ENCODE peak calls at places on chromosome 6, in four cellular contexts. P, A, K and S are unnamed samples. For H3K4me1, the result is how much of the 10 kb centered on the place peaks cover.

GRCh38 chr6:75430631-75431345 is 62.8 kb downstream of the FILIP1 start:
- DNase-seq in A (no peak), K (no peak), P (no peak), S (no peak)

GRCh38 chr6:164315376-164315775 is 900.9 kb downstream of the QKI start:
- DNase-seq in P (no peak), K (no peak), A (no peak), S (no peak)

GRCh38 chr6:113856011-113856551 is 1.1 kb upstream of the MARCKS start:
- DNase-seq in K (peak), A (peak), P (peak), S (no peak)

GRCh38 chr6:133814797-133815196 is 74.1 kb upstream of the TCF21 start:
- DNase-seq in A (no peak), K (peak), P (no peak), S (no peak)

GRCh38 chr6:145071836-145072235 is 663.5 kb downstream of the EPM2A start:
- DNase-seq in K (peak), P (no peak), A (no peak), S (no peak)

GRCh38 chr6:166418691-166419143 is 36.0 kb upstream of the MPC1 start:
- DNase-seq in K (no peak), A (no peak), P (no peak), S (no peak)

GRCh38 chr6:155327326-155328073 is 13.2 kb upstream of the TFB1M start:
- DNase-seq in K (peak), A (peak), P (peak), S (peak)

GRCh38 chr6:136244061-136244616 is 6.0 kb downstream of the MTFR2 start:
- DNase-seq in K (peak), A (no peak), P (no peak), S (no peak)

GRCh38 chr6:111087106-111087835 is at the start of gene SLC16A10:
- DNase-seq in K (no peak), A (peak), P (peak), S (peak)

GRCh38 chr6:106766201-106766600 is 136.8 kb downstream of the QRSL1 start:
- DNase-seq in P (no peak), K (no peak), A (no peak), S (no peak)

GRCh38 chr6:2971420-2972218 is at the start of gene SERPINB6:
- DNase-seq in K (peak), A (peak), P (peak), S (peak)

GRCh38 chr6:91669154-91669903 is 1082.5 kb upstream of the MAP3K7 start:
- DNase-seq in P (no peak), A (no peak), K (no peak), S (no peak)

DNA sequence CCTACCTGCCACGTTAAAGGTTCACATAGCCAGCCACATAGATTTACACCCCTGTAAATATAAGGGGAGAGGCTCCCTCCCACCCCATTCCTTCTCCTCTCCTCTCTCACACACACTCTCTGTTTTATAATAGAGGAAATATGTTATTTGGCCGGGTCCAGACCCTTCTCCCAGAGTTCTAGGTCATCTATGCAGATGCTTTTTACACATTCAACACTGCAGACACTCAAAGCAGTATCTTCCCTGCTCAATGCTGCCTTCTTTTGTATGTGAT is 706 bp upstream of the DEK start:
- DNase-seq in P (no peak), K (no peak), A (no peak), S (no peak)
- H3K4me1 ChIP-seq in P (under half), K (under half), A (under half), S (under half)

DNA sequence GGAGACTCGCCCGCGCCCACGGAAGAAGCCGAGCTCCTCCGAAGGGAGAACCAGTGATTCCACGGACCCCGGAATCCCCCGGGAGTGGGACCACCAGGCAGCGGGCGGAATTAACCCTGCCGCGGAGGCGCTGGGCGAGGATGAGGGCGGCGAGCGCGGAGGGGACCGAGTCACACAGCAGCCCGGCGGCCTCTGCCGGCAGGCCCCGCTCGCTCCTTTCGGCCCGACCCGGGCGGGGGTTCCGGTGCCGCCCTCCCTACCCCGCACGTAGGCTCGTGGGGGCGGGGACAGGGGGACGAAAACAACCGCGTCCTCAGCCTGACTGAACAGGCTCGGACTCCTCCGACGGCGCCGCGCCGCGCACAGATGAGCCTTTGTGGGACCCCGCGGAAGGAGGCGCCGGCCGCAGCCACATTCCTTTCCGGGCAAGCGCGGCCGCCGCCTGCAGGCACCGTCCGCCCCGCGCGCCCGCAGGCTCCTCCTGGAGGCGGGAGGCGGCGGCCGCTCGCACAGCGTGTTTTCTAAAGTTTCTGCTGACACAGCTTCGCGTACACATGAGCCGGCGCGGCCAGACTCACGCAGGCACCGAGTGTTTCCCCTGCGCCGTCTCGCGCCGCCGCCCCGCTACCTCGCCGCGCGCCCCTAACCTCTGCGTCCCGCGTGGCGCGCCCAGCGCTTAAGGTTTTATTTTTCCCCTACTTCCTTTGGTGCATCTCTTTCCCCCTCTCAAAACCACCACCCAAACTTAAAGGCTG is 244.3 kb downstream of the ARID1B start:
- DNase-seq in P (peak), K (peak), A (peak), S (peak)
- TF ChIP-seq POLR2A in P (peak), K (peak), A (peak), S (peak)

DNA sequence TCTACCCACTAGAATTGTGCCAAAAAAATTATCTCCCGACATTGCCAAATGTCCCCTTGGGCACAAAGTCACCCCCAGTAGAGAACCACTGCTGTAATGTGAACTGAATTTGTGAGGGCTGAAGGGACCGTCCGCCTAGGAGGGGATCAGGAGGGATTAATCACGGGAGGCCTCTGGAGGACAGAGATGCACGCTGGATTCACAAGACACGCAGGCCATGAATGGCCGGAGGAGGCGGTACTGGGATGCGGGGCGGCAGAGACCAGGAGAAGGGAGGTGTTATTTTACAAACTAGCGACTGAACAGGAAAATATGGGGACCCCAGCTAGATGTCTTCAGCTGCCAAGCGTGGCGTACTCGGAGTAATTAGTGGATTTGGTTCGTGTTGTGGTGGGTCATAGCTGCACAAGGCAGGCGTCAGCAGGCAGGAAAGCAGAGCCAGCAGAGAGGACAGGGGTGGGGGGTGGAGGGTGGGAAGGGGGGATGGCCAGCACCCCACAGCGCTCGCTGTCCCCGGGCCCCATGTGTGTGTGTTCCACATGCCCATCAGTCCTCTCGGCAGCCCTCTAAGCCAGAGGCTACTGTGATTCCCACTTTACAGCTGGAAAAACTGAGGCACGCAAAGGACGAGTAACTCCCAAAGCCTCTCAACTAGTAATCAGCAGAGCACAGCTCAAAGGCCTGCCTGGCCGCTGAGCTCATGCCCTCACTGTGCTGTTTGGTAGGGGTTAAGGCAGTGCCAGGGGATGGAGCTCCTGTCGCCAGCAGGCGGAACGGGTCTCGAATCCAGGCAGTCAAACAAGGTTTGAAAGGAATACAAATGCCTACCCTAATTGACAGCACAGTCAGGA is 175.0 kb downstream of the ZDHHC14 start:
- DNase-seq in A (no peak), P (no peak), K (no peak), S (no peak)
- H3K4me1 ChIP-seq in A (under half), P (under half), K (under half), S (under half)

GRCh38 chr6:109297719-109298118 is 84.5 kb downstream of the CD164 start:
- DNase-seq in K (no peak), A (no peak), P (no peak), S (no peak)
- TF ChIP-seq POLR2A in K (no peak), A (no peak), P (no peak), S (no peak)

GRCh38 chr6:44464051-44464450 is 76.5 kb downstream of the CDC5L start:
- DNase-seq in A (no peak), K (no peak), P (no peak), S (no peak)
- H3K4me1 ChIP-seq in A (under half), K (under half), P (under half), S (under half)